ENCODE peak calls at places on chromosomes 1 and 21, in four cellular contexts. Z, U, O and H are unnamed samples.

GRCh38 chr1:242025681-242026080 is 26.8 kb upstream of the MAP1LC3C start:
- DNase-seq in O (no peak), Z (no peak), U (no peak), H (no peak)

GRCh38 chr1:214566158-214567104 is 15.0 kb upstream of the PTPN14 start:
- DNase-seq in Z (no peak), O (no peak), U (no peak), H (no peak)

GRCh38 chr1:1857096-1857703 is 33.7 kb downstream of the GNB1 start:
- DNase-seq in U (no peak), O (no peak), Z (no peak), H (no peak)

GRCh38 chr21:7951854-7952519 is 2569.4 kb upstream of the TPTE start:
- DNase-seq in O (no peak), U (no peak), Z (no peak), H (no peak)

GRCh38 chr1:155977607-155978324 is 581 bp downstream of the ARHGEF2 start:
- DNase-seq in Z (no peak), O (no peak), U (peak), H (peak)

GRCh38 chr1:18581420-18581880 is 49.2 kb upstream of the PAX7 start:
- DNase-seq in O (no peak), Z (no peak), U (peak), H (peak)

GRCh38 chr21:42262826-42263225 is 43.9 kb downstream of the ABCG1 start:
- DNase-seq in Z (no peak), U (no peak), O (peak), H (peak)

GRCh38 chr1:40341509-40342380 is 24.7 kb upstream of the COL9A2 start:
- DNase-seq in U (peak), O (no peak), Z (no peak), H (no peak)

GRCh38 chr21:15992171-15992570 is 262.4 kb downstream of the USP25 start:
- DNase-seq in O (no peak), Z (no peak), U (no peak), H (no peak)

GRCh38 chr1:7418442-7419080 is 352.5 kb upstream of the VAMP3 start:
- DNase-seq in U (no peak), Z (no peak), O (no peak), H (peak)

GRCh38 chr1:201429771-201430501 is 8.4 kb upstream of the TNNI1 start:
- DNase-seq in Z (no peak), U (no peak), O (no peak), H (no peak)

GRCh38 chr1:39158330-39159086 is 46.0 kb upstream of the MACF1 start:
- DNase-seq in O (peak), Z (no peak), U (peak), H (no peak)

GRCh38 chr1:100989306-100990077 is 36.1 kb downstream of the DPH5 start:
- DNase-seq in U (no peak), O (no peak), Z (no peak), H (no peak)

GRCh38 chr1:8443558-8444194 is 125.8 kb downstream of the SLC45A1 start:
- DNase-seq in O (no peak), Z (no peak), U (no peak), H (no peak)

GRCh38 chr21:42633858-42634257 is 19.6 kb upstream of the PDE9A start:
- DNase-seq in O (no peak), Z (no peak), U (no peak), H (no peak)

GRCh38 chr1:156750191-156750931 is 1.1 kb downstream of the HDGF start:
- DNase-seq in Z (no peak), O (no peak), U (peak), H (no peak)

GRCh38 chr1:101280049-101280448 is 43.2 kb downstream of the S1PR1 start:
- DNase-seq in U (no peak), O (no peak), Z (no peak), H (no peak)

GRCh38 chr1:178263341-178263740 is 169.4 kb downstream of the RASAL2 start:
- DNase-seq in O (no peak), Z (no peak), U (no peak), H (no peak)

GRCh38 chr21:21897275-21897883 is 899.2 kb downstream of the NCAM2 start:
- DNase-seq in U (no peak), O (no peak), Z (no peak), H (no peak)

GRCh38 chr1:200231787-200232222 is 178.0 kb downstream of the ZNF281 start:
- DNase-seq in O (peak), Z (no peak), U (no peak), H (no peak)

GRCh38 chr1:228185641-228185965 is 20.0 kb downstream of the IBA57 start:
- DNase-seq in U (no peak), O (no peak), Z (no peak), H (no peak)

GRCh38 chr1:230109066-230109465 is 42.0 kb downstream of the GALNT2 start:
- DNase-seq in O (no peak), U (no peak), Z (no peak), H (no peak)

GRCh38 chr1:240122639-240123604 is 31.2 kb downstream of the FMN2 start:
- DNase-seq in U (no peak), O (peak), Z (no peak), H (no peak)

GRCh38 chr21:22201142-22201541 is 1202.9 kb downstream of the NCAM2 start:
- DNase-seq in O (no peak), Z (no peak), U (no peak), H (no peak)

GRCh38 chr1:216670118-216670870 is 52.9 kb downstream of the ESRRG start:
- DNase-seq in O (peak), U (no peak), Z (no peak), H (peak)

GRCh38 chr1:221497051-221497450 is 244.8 kb downstream of the DUSP10 start:
- DNase-seq in Z (no peak), U (no peak), O (no peak), H (no peak)

GRCh38 chr1:197838836-197839235 is 63.6 kb upstream of the DENND1B start:
- DNase-seq in O (no peak), U (peak), Z (peak), H (no peak)

GRCh38 chr1:3501856-3502665 is 47.6 kb downstream of the ARHGEF16 start:
- DNase-seq in Z (no peak), O (peak), U (peak), H (peak)

GRCh38 chr1:115056395-115056798 is 26.8 kb downstream of the TSHB start:
- DNase-seq in U (no peak), Z (no peak), O (no peak), H (no peak)

GRCh38 chr1:54287176-54287650 is 87.2 kb downstream of the MRPL37 start:
- DNase-seq in Z (no peak), O (no peak), U (peak), H (peak)

GRCh38 chr1:228275435-228276342 is 67.8 kb downstream of the OBSCN start:
- DNase-seq in Z (peak), O (no peak), U (peak), H (peak)

GRCh38 chr1:3717041-3717714 is 35.1 kb upstream of the CCDC27 start:
- DNase-seq in U (no peak), Z (no peak), O (peak), H (peak)

GRCh38 chr1:101065575-101065974 is 40.0 kb upstream of the DPH5 start:
- DNase-seq in Z (no peak), O (no peak), U (no peak), H (no peak)

DNA sequence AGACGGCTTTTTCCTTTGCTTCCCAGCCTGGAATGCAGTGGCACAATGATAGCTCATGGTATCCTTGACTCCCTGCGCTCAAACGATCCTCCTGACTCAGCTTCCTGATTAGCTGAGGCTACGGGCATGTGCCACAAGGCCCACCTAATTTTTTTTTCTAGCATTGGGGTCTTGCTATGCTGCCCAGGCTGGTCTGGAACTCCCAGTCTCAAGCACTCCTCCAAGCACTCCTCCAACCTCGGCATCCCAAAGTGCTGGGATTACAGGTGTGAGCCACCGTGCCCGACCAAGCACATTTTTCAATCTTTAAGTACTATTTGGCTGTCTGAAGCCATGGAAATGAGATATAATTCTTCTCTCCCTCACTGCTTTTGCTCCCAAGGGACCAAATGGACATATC is 58.7 kb downstream of the MAB21L3 start:
- DNase-seq in O (no peak), Z (no peak), U (no peak), H (no peak)
- TF ChIP-seq ELF1 in O (no peak), Z (no peak), U (no peak), H (no peak)

DNA sequence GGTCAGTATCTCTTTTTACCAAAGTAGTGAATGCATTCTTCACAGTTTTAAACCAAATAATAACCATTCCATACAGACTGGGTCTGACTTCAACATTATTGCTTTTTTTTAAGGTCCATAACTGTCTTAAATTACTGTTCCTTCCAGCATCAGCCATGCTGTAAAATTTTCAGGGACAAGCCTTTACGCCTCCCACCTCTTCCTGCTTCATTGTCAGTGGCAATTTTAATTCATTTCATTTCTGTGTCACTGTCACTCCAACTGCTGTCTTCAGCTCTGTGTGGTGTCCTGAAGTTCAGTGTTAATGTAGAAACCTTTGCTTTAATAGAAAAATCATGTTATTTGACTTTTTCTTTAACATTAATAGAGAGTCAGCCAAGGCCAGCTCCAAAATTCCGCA is 365.6 kb upstream of the PTBP2 start:
- DNase-seq in Z (no peak), O (no peak), U (no peak), H (no peak)
- TF ChIP-seq POLR2AphosphoS5 in Z (no peak), O (no peak), U (no peak), H (no peak)

GRCh38 chr1:36612881-36613280 is 130.2 kb upstream of the CSF3R start:
- DNase-seq in O (no peak), Z (no peak), U (no peak), H (no peak)
- TF ChIP-seq ELF1 in O (no peak), Z (no peak), U (no peak), H (no peak)

GRCh38 chr1:175073633-175074032 is 6.0 kb downstream of the TNN start:
- DNase-seq in Z (no peak), U (no peak), O (no peak), H (no peak)

GRCh38 chr1:175073054-175073453 is 5.4 kb downstream of the TNN start:
- DNase-seq in O (no peak), U (no peak), Z (no peak), H (no peak)

GRCh38 chr1:175078629-175079028 is 11.0 kb downstream of the TNN start:
- DNase-seq in Z (no peak), U (no peak), O (no peak), H (no peak)

GRCh38 chr1:175077356-175078030 is 9.9 kb downstream of the TNN start:
- DNase-seq in U (no peak), O (no peak), Z (no peak), H (no peak)

DNA sequence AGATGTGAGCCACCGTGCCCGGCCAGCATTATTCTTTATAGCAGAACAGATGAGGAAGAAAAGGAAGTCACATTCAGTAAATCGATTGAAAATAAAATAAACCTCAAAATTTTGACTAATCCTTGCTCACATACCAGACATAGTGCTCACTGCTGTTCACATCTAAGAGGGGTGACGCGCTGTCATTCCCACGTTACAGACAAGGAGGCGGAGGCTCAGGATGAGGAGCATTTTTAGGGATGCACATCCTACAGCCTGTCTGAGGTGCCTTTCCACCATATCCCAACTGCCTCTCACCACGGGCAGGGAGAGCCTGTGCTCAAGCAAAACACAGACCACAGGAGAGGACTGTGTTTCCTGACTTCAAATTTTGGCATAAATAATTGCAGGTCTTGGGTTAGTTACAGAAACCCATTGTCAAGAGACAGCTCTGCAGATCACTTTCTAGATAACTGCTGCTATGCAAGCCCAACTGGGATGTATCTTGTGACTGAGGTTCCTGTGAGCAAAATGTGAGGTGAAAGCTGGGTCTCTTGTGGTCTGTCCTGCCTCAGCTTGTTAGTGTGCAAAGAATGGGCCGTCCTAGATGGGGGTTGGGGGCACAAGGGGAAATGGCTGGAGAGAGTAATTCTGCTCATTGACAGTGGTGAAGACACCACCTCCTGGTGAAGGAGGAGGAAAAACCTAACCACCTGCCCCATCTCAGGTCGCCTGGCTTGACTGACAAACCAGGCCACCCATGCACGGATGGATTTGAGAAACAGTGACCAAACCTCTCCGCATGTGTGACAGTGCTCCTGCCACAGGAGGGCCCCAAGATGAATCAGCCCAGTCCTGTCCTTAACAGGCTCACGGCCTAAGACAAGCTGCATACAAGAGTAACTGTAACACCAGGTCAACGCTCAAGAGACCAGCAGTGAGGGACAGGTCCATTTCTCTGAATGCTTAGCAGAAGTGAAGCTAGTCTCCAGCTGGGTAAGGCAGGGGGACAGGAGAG is 8.2 kb downstream of the TNN start:
- DNase-seq in Z (no peak), U (peak), O (no peak), H (no peak)
- TF ChIP-seq POLR2AphosphoS5 in Z (no peak), U (no peak), O (no peak), H (no peak)

GRCh38 chr1:12056331-12056841 is 6.7 kb upstream of the TNFRSF8 start:
- DNase-seq in U (no peak), Z (no peak), O (no peak), H (no peak)
- TF ChIP-seq ELF1 in U (no peak), Z (no peak), O (no peak), H (no peak)